ENCODE peak calls at places on chromosomes 3 and 15, in seven cellular contexts. One of them, this sample, is unnamed.

GRCh38 chr3:157026091-157026490 is 133.9 kb downstream of the CCNL1 start:
- DNase-seq in neuronal stem cell: no peak
- DNase-seq in IMR-90: no peak
- DNase-seq in mesenchymal stem cell: no peak
- DNase-seq in trophoblast cell: no peak
- DNase-seq in mesendoderm: no peak
- DNase-seq in H1: no peak
- DNase-seq in this sample: no peak

GRCh38 chr3:44880284-44880683 is 5.9 kb downstream of the TGM4 start:
- DNase-seq in trophoblast cell: no peak
- DNase-seq in H1: no peak
- DNase-seq in neuronal stem cell: no peak
- DNase-seq in mesenchymal stem cell: no peak
- DNase-seq in IMR-90: peak; percentile 41
- DNase-seq in mesendoderm: no peak
- DNase-seq in this sample: no peak

GRCh38 chr15:71093089-71094024 is 21.9 kb upstream of the THSD4 start:
- DNase-seq in mesendoderm: no peak
- DNase-seq in neuronal stem cell: no peak
- DNase-seq in IMR-90: peak; percentile 82
- DNase-seq in mesenchymal stem cell: no peak
- DNase-seq in H1: no peak
- DNase-seq in trophoblast cell: peak; percentile 57
- DNase-seq in this sample: no peak

GRCh38 chr3:132289311-132289710 is 27.9 kb upstream of the ACP3 start:
- DNase-seq in trophoblast cell: no peak
- DNase-seq in H1: no peak
- DNase-seq in mesenchymal stem cell: peak; percentile 11
- DNase-seq in IMR-90: no peak
- DNase-seq in neuronal stem cell: no peak
- DNase-seq in mesendoderm: no peak
- DNase-seq in this sample: no peak

GRCh38 chr3:135503429-135504083 is 462.0 kb upstream of the PPP2R3A start:
- DNase-seq in neuronal stem cell: peak; percentile 82
- DNase-seq in trophoblast cell: peak; percentile 44
- DNase-seq in H1: peak; percentile 75
- DNase-seq in mesenchymal stem cell: peak; percentile 48
- DNase-seq in IMR-90: peak; percentile 51
- DNase-seq in mesendoderm: peak; percentile 84
- DNase-seq in this sample: peak; percentile 89

GRCh38 chr3:185537369-185537970 is 14.9 kb downstream of the LIPH start:
- DNase-seq in trophoblast cell: no peak
- DNase-seq in neuronal stem cell: no peak
- DNase-seq in H1: no peak
- DNase-seq in mesendoderm: peak; percentile 66
- DNase-seq in IMR-90: peak; percentile 80
- DNase-seq in mesenchymal stem cell: peak; percentile 58
- DNase-seq in this sample: no peak

GRCh38 chr3:84738101-84738500 is 220.7 kb upstream of the CADM2 start:
- DNase-seq in trophoblast cell: no peak
- DNase-seq in neuronal stem cell: no peak
- DNase-seq in mesenchymal stem cell: no peak
- DNase-seq in mesendoderm: no peak
- DNase-seq in H1: no peak
- DNase-seq in IMR-90: no peak
- DNase-seq in this sample: no peak

GRCh38 chr3:129344540-129345220 is 66.0 kb downstream of the HMCES start:
- DNase-seq in mesenchymal stem cell: no peak
- DNase-seq in neuronal stem cell: no peak
- DNase-seq in IMR-90: no peak
- DNase-seq in H1: no peak
- DNase-seq in trophoblast cell: peak; percentile 12
- DNase-seq in mesendoderm: peak; percentile 93
- DNase-seq in this sample: peak; percentile 87

GRCh38 chr15:71366926-71367325 is 251.7 kb downstream of the THSD4 start:
- DNase-seq in neuronal stem cell: no peak
- DNase-seq in mesendoderm: no peak
- DNase-seq in mesenchymal stem cell: no peak
- DNase-seq in trophoblast cell: no peak
- DNase-seq in IMR-90: peak; percentile 32
- DNase-seq in H1: no peak
- DNase-seq in this sample: no peak

GRCh38 chr15:98889930-98890695 is 117.5 kb downstream of the PGPEP1L start:
- DNase-seq in trophoblast cell: peak; percentile 71
- DNase-seq in mesenchymal stem cell: peak; percentile 95
- DNase-seq in H1: no peak
- DNase-seq in IMR-90: peak; percentile 95
- DNase-seq in mesendoderm: peak; percentile 70
- DNase-seq in neuronal stem cell: no peak
- DNase-seq in this sample: no peak

GRCh38 chr3:143847787-143848631 is at the start of gene SLC9A9:
- DNase-seq in IMR-90: peak; percentile 79
- DNase-seq in H1: no peak
- DNase-seq in mesendoderm: peak; percentile 85
- DNase-seq in neuronal stem cell: no peak
- DNase-seq in mesenchymal stem cell: peak; percentile 75
- DNase-seq in trophoblast cell: peak; percentile 18
- DNase-seq in this sample: peak; percentile 36

GRCh38 chr3:127573401-127573800 is 17.1 kb downstream of the TPRA1 start:
- DNase-seq in neuronal stem cell: no peak
- DNase-seq in H1: no peak
- DNase-seq in mesenchymal stem cell: no peak
- DNase-seq in mesendoderm: no peak
- DNase-seq in IMR-90: no peak
- DNase-seq in trophoblast cell: no peak
- DNase-seq in this sample: no peak

GRCh38 chr15:101088311-101088710 is 163.5 kb downstream of the CHSY1 start:
- DNase-seq in mesenchymal stem cell: no peak
- DNase-seq in mesendoderm: no peak
- DNase-seq in trophoblast cell: no peak
- DNase-seq in H1: no peak
- DNase-seq in neuronal stem cell: no peak
- DNase-seq in IMR-90: no peak
- DNase-seq in this sample: no peak

GRCh38 chr3:125645613-125646012 is 50.3 kb upstream of the OSBPL11 start:
- DNase-seq in mesendoderm: no peak
- DNase-seq in neuronal stem cell: no peak
- DNase-seq in trophoblast cell: no peak
- DNase-seq in mesenchymal stem cell: no peak
- DNase-seq in H1: no peak
- DNase-seq in IMR-90: no peak
- DNase-seq in this sample: no peak

GRCh38 chr3:49248828-49249227 is 28.2 kb downstream of the C3orf62 start:
- DNase-seq in neuronal stem cell: no peak
- DNase-seq in IMR-90: peak; percentile 16
- DNase-seq in mesenchymal stem cell: peak; percentile 73
- DNase-seq in H1: no peak
- DNase-seq in mesendoderm: no peak
- DNase-seq in trophoblast cell: peak; percentile 44
- DNase-seq in this sample: no peak

GRCh38 chr3:19645093-19645492 is 288.9 kb downstream of the EFHB start:
- DNase-seq in mesenchymal stem cell: no peak
- DNase-seq in neuronal stem cell: no peak
- DNase-seq in trophoblast cell: no peak
- DNase-seq in mesendoderm: no peak
- DNase-seq in IMR-90: no peak
- DNase-seq in H1: no peak
- DNase-seq in this sample: no peak

GRCh38 chr15:100426893-100427292 is 85.1 kb upstream of the ADAMTS17 start:
- DNase-seq in IMR-90: no peak
- DNase-seq in neuronal stem cell: no peak
- DNase-seq in mesenchymal stem cell: no peak
- DNase-seq in mesendoderm: no peak
- DNase-seq in H1: no peak
- DNase-seq in trophoblast cell: no peak
- DNase-seq in this sample: no peak

GRCh38 chr3:50345586-50345985 is at the start of gene ZMYND10:
- DNase-seq in mesenchymal stem cell: no peak
- DNase-seq in mesendoderm: peak; percentile 78
- DNase-seq in neuronal stem cell: peak; percentile 68
- DNase-seq in IMR-90: peak; percentile 28
- DNase-seq in H1: no peak
- DNase-seq in trophoblast cell: peak; percentile 82
- DNase-seq in this sample: peak; percentile 87

GRCh38 chr15:98548172-98548971 is 100.0 kb upstream of the IGF1R start:
- DNase-seq in IMR-90: peak; percentile 73
- DNase-seq in H1: peak; percentile 23
- DNase-seq in mesendoderm: peak; percentile 90
- DNase-seq in trophoblast cell: peak; percentile 34
- DNase-seq in mesenchymal stem cell: peak; percentile 76
- DNase-seq in neuronal stem cell: peak; percentile 56
- DNase-seq in this sample: peak; percentile 83

GRCh38 chr3:197801801-197802504 is 10.9 kb downstream of the LRCH3 start:
- DNase-seq in neuronal stem cell: no peak
- DNase-seq in mesenchymal stem cell: peak; percentile 49
- DNase-seq in H1: no peak
- DNase-seq in IMR-90: peak; percentile 51
- DNase-seq in mesendoderm: peak; percentile 24
- DNase-seq in trophoblast cell: peak; percentile 42
- DNase-seq in this sample: no peak

GRCh38 chr15:85100186-85100937 is 118.7 kb downstream of the PDE8A start:
- DNase-seq in mesendoderm: no peak
- DNase-seq in IMR-90: peak; percentile 8
- DNase-seq in mesenchymal stem cell: peak; percentile 17
- DNase-seq in trophoblast cell: no peak
- DNase-seq in neuronal stem cell: no peak
- DNase-seq in H1: no peak
- DNase-seq in this sample: no peak

GRCh38 chr3:57555316-57555715 is 758 bp upstream of the PDE12 start:
- DNase-seq in neuronal stem cell: no peak
- DNase-seq in H1: no peak
- DNase-seq in mesendoderm: no peak
- DNase-seq in IMR-90: no peak
- DNase-seq in mesenchymal stem cell: no peak
- DNase-seq in trophoblast cell: no peak
- DNase-seq in this sample: no peak

GRCh38 chr3:186844908-186845307 is 2.4 kb downstream of the ADIPOQ start:
- DNase-seq in neuronal stem cell: no peak
- DNase-seq in IMR-90: no peak
- DNase-seq in H1: no peak
- DNase-seq in mesenchymal stem cell: no peak
- DNase-seq in trophoblast cell: no peak
- DNase-seq in mesendoderm: no peak
- DNase-seq in this sample: no peak

GRCh38 chr3:188178293-188178950 is 24.5 kb downstream of the LPP start:
- DNase-seq in IMR-90: no peak
- DNase-seq in mesenchymal stem cell: no peak
- DNase-seq in H1: no peak
- DNase-seq in mesendoderm: no peak
- DNase-seq in trophoblast cell: peak; percentile 67
- DNase-seq in neuronal stem cell: no peak
- DNase-seq in this sample: no peak

DNA sequence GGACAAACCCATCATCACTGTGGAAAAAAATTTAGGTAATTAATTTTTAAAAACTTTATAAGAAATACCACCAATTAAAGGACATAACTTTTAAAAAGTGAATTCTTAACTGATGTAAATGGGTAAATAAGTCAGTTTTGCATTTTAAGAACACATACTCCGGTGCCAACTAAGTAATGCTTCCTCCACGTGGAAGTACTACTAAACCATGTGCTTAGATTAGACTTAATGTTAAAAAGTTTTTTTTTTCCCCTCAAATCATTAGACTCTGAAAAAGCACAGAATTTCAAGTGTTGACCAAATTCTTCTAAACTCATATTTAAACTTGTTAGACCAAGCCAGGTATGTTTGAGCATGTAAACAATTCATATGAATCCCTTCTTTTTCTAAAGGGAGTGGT is 242.0 kb downstream of the NFKBIZ start:
- DNase-seq in mesenchymal stem cell: no peak
- DNase-seq in mesendoderm: no peak
- DNase-seq in neuronal stem cell: no peak
- DNase-seq in IMR-90: no peak
- DNase-seq in trophoblast cell: no peak
- DNase-seq in H1: no peak
- DNase-seq in this sample: no peak
- H4K8ac ChIP-seq in mesenchymal stem cell: no peak overlapping the region
- H4K8ac ChIP-seq in mesendoderm: no peak overlapping the region
- H4K8ac ChIP-seq in neuronal stem cell: no peak overlapping the region
- H4K8ac ChIP-seq in IMR-90: peak overlapping the region; percentile 94
- H4K8ac ChIP-seq in trophoblast cell: no peak overlapping the region
- H4K8ac ChIP-seq in H1: no peak overlapping the region
- H4K8ac ChIP-seq in this sample: no peak overlapping the region

DNA sequence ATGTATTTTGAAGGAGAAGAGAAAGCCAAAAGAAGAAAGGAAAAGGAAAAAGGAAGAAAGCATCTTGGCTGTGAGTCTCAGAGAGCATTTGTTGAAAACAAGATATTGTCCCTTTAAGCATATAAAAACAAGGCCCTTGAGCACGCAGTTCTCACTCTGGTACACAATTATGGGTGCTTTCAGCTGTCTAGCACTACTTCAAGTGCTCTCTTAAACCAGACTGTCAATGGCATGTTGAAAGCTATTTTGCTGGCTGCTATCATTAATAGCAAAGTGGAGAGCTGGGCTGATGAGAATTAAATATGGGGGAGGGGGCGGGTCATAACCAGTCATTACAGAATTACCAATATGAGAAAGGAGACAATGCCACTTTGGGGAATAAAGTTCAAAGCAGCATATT is 9.3 kb downstream of the TLE3 start:
- DNase-seq in mesendoderm: no peak
- DNase-seq in neuronal stem cell: no peak
- DNase-seq in IMR-90: no peak
- DNase-seq in H1: no peak
- DNase-seq in mesenchymal stem cell: no peak
- DNase-seq in trophoblast cell: no peak
- DNase-seq in this sample: no peak
- H4K8ac ChIP-seq in mesendoderm: no peak overlapping the region
- H4K8ac ChIP-seq in neuronal stem cell: no peak overlapping the region
- H4K8ac ChIP-seq in IMR-90: no peak overlapping the region
- H4K8ac ChIP-seq in H1: no peak overlapping the region
- H4K8ac ChIP-seq in mesenchymal stem cell: no peak overlapping the region
- H4K8ac ChIP-seq in trophoblast cell: no peak overlapping the region
- H4K8ac ChIP-seq in this sample: no peak overlapping the region

GRCh38 chr15:49121901-49122300 is 33.5 kb downstream of the COPS2 start:
- DNase-seq in trophoblast cell: no peak
- DNase-seq in mesendoderm: no peak
- DNase-seq in IMR-90: no peak
- DNase-seq in neuronal stem cell: no peak
- DNase-seq in mesenchymal stem cell: no peak
- DNase-seq in H1: no peak
- DNase-seq in this sample: no peak
- H4K8ac ChIP-seq in trophoblast cell: no peak overlapping the region
- H4K8ac ChIP-seq in mesendoderm: no peak overlapping the region
- H4K8ac ChIP-seq in IMR-90: no peak overlapping the region
- H4K8ac ChIP-seq in neuronal stem cell: no peak overlapping the region
- H4K8ac ChIP-seq in mesenchymal stem cell: no peak overlapping the region
- H4K8ac ChIP-seq in H1: no peak overlapping the region
- H4K8ac ChIP-seq in this sample: no peak overlapping the region

GRCh38 chr15:89772933-89773583 is 3.1 kb upstream of the MESP2 start:
- DNase-seq in H1: no peak
- DNase-seq in mesendoderm: no peak
- DNase-seq in neuronal stem cell: no peak
- DNase-seq in trophoblast cell: no peak
- DNase-seq in IMR-90: peak; percentile 65
- DNase-seq in mesenchymal stem cell: no peak
- DNase-seq in this sample: no peak
- H4K8ac ChIP-seq in H1: no peak overlapping the region
- H4K8ac ChIP-seq in mesendoderm: no peak overlapping the region
- H4K8ac ChIP-seq in neuronal stem cell: no peak overlapping the region
- H4K8ac ChIP-seq in trophoblast cell: no peak overlapping the region
- H4K8ac ChIP-seq in IMR-90: peak overlapping the region; percentile 32
- H4K8ac ChIP-seq in mesenchymal stem cell: no peak overlapping the region
- H4K8ac ChIP-seq in this sample: no peak overlapping the region

This sample was measured in H9.